ENCODE peak calls at places on chromosomes 6 and 20, in six cellular contexts. One of them, this sample, is unnamed.

GRCh38 chr6:64505312-64505711 is 869.7 kb downstream of the PHF3 start:
- DNase-seq in left ventricle myocardium inferior: no peak
- DNase-seq in Peyer's patch: no peak
- DNase-seq in foreskin fibroblast: no peak
- DNase-seq in AG04450: no peak
- DNase-seq in tibial artery: no peak
- DNase-seq in this sample: no peak

GRCh38 chr6:5930143-5930770 is 76.5 kb downstream of the NRN1 start:
- DNase-seq in tibial artery: no peak
- DNase-seq in left ventricle myocardium inferior: no peak
- DNase-seq in foreskin fibroblast: no peak
- DNase-seq in Peyer's patch: no peak
- DNase-seq in AG04450: no peak
- DNase-seq in this sample: no peak

GRCh38 chr20:57468523-57469417 is 56.2 kb downstream of the CTCFL start:
- DNase-seq in foreskin fibroblast: no peak
- DNase-seq in tibial artery: no peak
- DNase-seq in Peyer's patch: no peak
- DNase-seq in AG04450: no peak
- DNase-seq in left ventricle myocardium inferior: no peak
- DNase-seq in this sample: peak

GRCh38 chr6:147561742-147562141 is 53.3 kb downstream of the SAMD5 start:
- DNase-seq in foreskin fibroblast: peak
- DNase-seq in Peyer's patch: no peak
- DNase-seq in left ventricle myocardium inferior: no peak
- DNase-seq in AG04450: no peak
- DNase-seq in tibial artery: no peak
- DNase-seq in this sample: no peak

GRCh38 chr6:144262470-144263369 is 22.4 kb upstream of the UTRN start:
- DNase-seq in tibial artery: no peak
- DNase-seq in left ventricle myocardium inferior: no peak
- DNase-seq in AG04450: no peak
- DNase-seq in Peyer's patch: no peak
- DNase-seq in foreskin fibroblast: peak
- DNase-seq in this sample: no peak

GRCh38 chr6:56144538-56145324 is 102.6 kb downstream of the COL21A1 start:
- DNase-seq in foreskin fibroblast: peak
- DNase-seq in AG04450: no peak
- DNase-seq in Peyer's patch: no peak
- DNase-seq in left ventricle myocardium inferior: no peak
- DNase-seq in tibial artery: no peak
- DNase-seq in this sample: no peak

GRCh38 chr20:7841967-7842301 is 98.3 kb downstream of the HAO1 start:
- DNase-seq in tibial artery: no peak
- DNase-seq in foreskin fibroblast: peak
- DNase-seq in Peyer's patch: no peak
- DNase-seq in AG04450: peak
- DNase-seq in left ventricle myocardium inferior: peak
- DNase-seq in this sample: peak

GRCh38 chr20:56760610-56761009 is 131.5 kb downstream of the TFAP2C start:
- DNase-seq in foreskin fibroblast: no peak
- DNase-seq in tibial artery: no peak
- DNase-seq in AG04450: no peak
- DNase-seq in left ventricle myocardium inferior: no peak
- DNase-seq in Peyer's patch: no peak
- DNase-seq in this sample: no peak

GRCh38 chr6:137494281-137494966 is at the start of gene OLIG3:
- DNase-seq in tibial artery: no peak
- DNase-seq in foreskin fibroblast: no peak
- DNase-seq in AG04450: no peak
- DNase-seq in Peyer's patch: no peak
- DNase-seq in left ventricle myocardium inferior: no peak
- DNase-seq in this sample: no peak

GRCh38 chr20:33675127-33675954 is 1.1 kb upstream of the NECAB3 start:
- DNase-seq in Peyer's patch: no peak
- DNase-seq in foreskin fibroblast: no peak
- DNase-seq in tibial artery: peak
- DNase-seq in AG04450: no peak
- DNase-seq in left ventricle myocardium inferior: no peak
- DNase-seq in this sample: no peak

GRCh38 chr20:59830107-59831023 is 103.1 kb downstream of the SYCP2 start:
- DNase-seq in left ventricle myocardium inferior: peak
- DNase-seq in foreskin fibroblast: no peak
- DNase-seq in AG04450: no peak
- DNase-seq in Peyer's patch: no peak
- DNase-seq in tibial artery: no peak
- DNase-seq in this sample: no peak

GRCh38 chr20:13342469-13343242 is 121.6 kb downstream of the ISM1 start:
- DNase-seq in left ventricle myocardium inferior: no peak
- DNase-seq in foreskin fibroblast: peak
- DNase-seq in tibial artery: no peak
- DNase-seq in Peyer's patch: no peak
- DNase-seq in AG04450: no peak
- DNase-seq in this sample: no peak

GRCh38 chr6:71197267-71197666 is 91.3 kb upstream of the OGFRL1 start:
- DNase-seq in Peyer's patch: no peak
- DNase-seq in AG04450: no peak
- DNase-seq in tibial artery: no peak
- DNase-seq in foreskin fibroblast: peak
- DNase-seq in left ventricle myocardium inferior: no peak
- DNase-seq in this sample: no peak

GRCh38 chr6:1735239-1735803 is 125.6 kb downstream of the FOXC1 start:
- DNase-seq in Peyer's patch: no peak
- DNase-seq in AG04450: no peak
- DNase-seq in foreskin fibroblast: no peak
- DNase-seq in left ventricle myocardium inferior: no peak
- DNase-seq in tibial artery: no peak
- DNase-seq in this sample: no peak

GRCh38 chr6:53280207-53280606 is 68.5 kb downstream of the ELOVL5 start:
- DNase-seq in Peyer's patch: no peak
- DNase-seq in AG04450: no peak
- DNase-seq in left ventricle myocardium inferior: no peak
- DNase-seq in tibial artery: no peak
- DNase-seq in foreskin fibroblast: no peak
- DNase-seq in this sample: no peak

GRCh38 chr6:53506872-53507271 is 38.0 kb downstream of the GCLC start:
- DNase-seq in left ventricle myocardium inferior: no peak
- DNase-seq in tibial artery: no peak
- DNase-seq in Peyer's patch: no peak
- DNase-seq in AG04450: no peak
- DNase-seq in foreskin fibroblast: no peak
- DNase-seq in this sample: no peak

GRCh38 chr6:169864148-169865030 is 113.0 kb downstream of the ERMARD start:
- DNase-seq in foreskin fibroblast: no peak
- DNase-seq in tibial artery: no peak
- DNase-seq in AG04450: no peak
- DNase-seq in left ventricle myocardium inferior: no peak
- DNase-seq in Peyer's patch: no peak
- DNase-seq in this sample: no peak

GRCh38 chr20:32326507-32326851 is 31.7 kb upstream of the ASXL1 start:
- DNase-seq in foreskin fibroblast: no peak
- DNase-seq in AG04450: no peak
- DNase-seq in left ventricle myocardium inferior: no peak
- DNase-seq in tibial artery: no peak
- DNase-seq in Peyer's patch: no peak
- DNase-seq in this sample: no peak

GRCh38 chr6:170572704-170573466 is 11.6 kb downstream of the PDCD2 start:
- DNase-seq in left ventricle myocardium inferior: no peak
- DNase-seq in tibial artery: no peak
- DNase-seq in AG04450: no peak
- DNase-seq in Peyer's patch: no peak
- DNase-seq in foreskin fibroblast: no peak
- DNase-seq in this sample: no peak

GRCh38 chr6:135212935-135213334 is 31.8 kb downstream of the MYB start:
- DNase-seq in left ventricle myocardium inferior: no peak
- DNase-seq in tibial artery: no peak
- DNase-seq in foreskin fibroblast: peak
- DNase-seq in Peyer's patch: no peak
- DNase-seq in AG04450: no peak
- DNase-seq in this sample: no peak
- H3K4me3 ChIP-seq in left ventricle myocardium inferior: no peak
- H3K4me3 ChIP-seq in tibial artery: no peak
- H3K4me3 ChIP-seq in foreskin fibroblast: no peak
- H3K4me3 ChIP-seq in Peyer's patch: no peak
- H3K4me3 ChIP-seq in AG04450: no peak
- H3K4me3 ChIP-seq in this sample: no peak

GRCh38 chr6:111757342-111757741 is 115.9 kb downstream of the FYN start:
- DNase-seq in tibial artery: no peak
- DNase-seq in foreskin fibroblast: no peak
- DNase-seq in left ventricle myocardium inferior: no peak
- DNase-seq in Peyer's patch: no peak
- DNase-seq in AG04450: no peak
- DNase-seq in this sample: no peak
- H3K4me3 ChIP-seq in tibial artery: no peak
- H3K4me3 ChIP-seq in foreskin fibroblast: no peak
- H3K4me3 ChIP-seq in left ventricle myocardium inferior: no peak
- H3K4me3 ChIP-seq in Peyer's patch: peak
- H3K4me3 ChIP-seq in AG04450: no peak
- H3K4me3 ChIP-seq in this sample: no peak

GRCh38 chr20:23048283-23049200 is 930 bp downstream of the THBD start:
- DNase-seq in tibial artery: peak
- DNase-seq in foreskin fibroblast: peak
- DNase-seq in Peyer's patch: no peak
- DNase-seq in left ventricle myocardium inferior: peak
- DNase-seq in AG04450: no peak
- DNase-seq in this sample: peak

GRCh38 chr20:23052904-23053303 is 3.4 kb upstream of the THBD start:
- DNase-seq in Peyer's patch: no peak
- DNase-seq in tibial artery: no peak
- DNase-seq in AG04450: no peak
- DNase-seq in left ventricle myocardium inferior: no peak
- DNase-seq in foreskin fibroblast: no peak
- DNase-seq in this sample: no peak

GRCh38 chr20:23049933-23050838 is 714 bp upstream of the THBD start:
- DNase-seq in left ventricle myocardium inferior: peak
- DNase-seq in Peyer's patch: no peak
- DNase-seq in AG04450: no peak
- DNase-seq in foreskin fibroblast: peak
- DNase-seq in tibial artery: peak
- DNase-seq in this sample: peak

GRCh38 chr20:23049201-23049932 is at the start of gene THBD:
- DNase-seq in left ventricle myocardium inferior: peak
- DNase-seq in foreskin fibroblast: peak
- DNase-seq in Peyer's patch: no peak
- DNase-seq in AG04450: no peak
- DNase-seq in tibial artery: peak
- DNase-seq in this sample: peak

DNA sequence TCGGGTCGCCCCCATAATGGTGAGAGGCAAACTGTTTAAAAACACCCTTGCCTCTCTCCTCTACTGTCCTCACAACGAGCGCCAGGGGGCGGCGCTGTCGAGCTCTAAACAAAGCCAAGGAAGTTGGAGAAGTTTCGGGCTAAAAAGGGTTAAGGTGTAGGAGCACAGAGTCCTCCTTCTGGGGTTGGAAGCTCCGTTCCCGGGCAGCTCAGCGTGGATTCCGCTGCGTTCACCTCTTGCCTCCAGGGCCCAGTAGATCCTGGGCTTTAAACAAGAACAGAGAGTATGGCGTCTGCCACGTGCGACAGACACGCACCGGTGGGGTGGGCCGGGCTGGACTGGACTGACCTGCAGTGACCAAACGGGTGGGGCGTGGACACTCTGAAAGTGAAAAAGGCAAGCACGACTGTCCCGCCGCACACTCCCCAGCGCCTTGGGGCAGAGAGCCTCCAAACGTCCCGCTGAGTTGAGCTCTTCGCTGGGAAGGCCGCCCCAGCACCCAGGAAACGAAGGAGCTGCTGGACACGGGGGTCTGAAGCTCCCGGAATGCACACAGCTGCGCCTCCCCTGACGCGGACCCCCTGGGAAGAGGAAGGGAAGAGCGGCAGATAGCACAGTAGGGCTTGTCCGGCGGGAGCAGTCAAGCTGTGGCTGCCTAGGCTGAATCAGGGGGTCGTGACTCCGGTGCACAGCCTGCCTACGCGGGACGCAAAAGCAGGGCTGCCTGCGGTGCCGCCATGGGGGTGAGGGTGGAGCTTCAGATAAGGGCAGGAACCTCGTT is 1.6 kb upstream of the THBD start:
- DNase-seq in tibial artery: peak
- DNase-seq in foreskin fibroblast: peak
- DNase-seq in AG04450: peak
- DNase-seq in left ventricle myocardium inferior: peak
- DNase-seq in Peyer's patch: no peak
- DNase-seq in this sample: peak
- H3K4me3 ChIP-seq in tibial artery: peak
- H3K4me3 ChIP-seq in foreskin fibroblast: peak
- H3K4me3 ChIP-seq in AG04450: peak
- H3K4me3 ChIP-seq in left ventricle myocardium inferior: peak
- H3K4me3 ChIP-seq in Peyer's patch: peak
- H3K4me3 ChIP-seq in this sample: peak

GRCh38 chr20:11671015-11671511 is 246.6 kb upstream of the BTBD3 start:
- DNase-seq in left ventricle myocardium inferior: no peak
- DNase-seq in Peyer's patch: no peak
- DNase-seq in AG04450: no peak
- DNase-seq in foreskin fibroblast: no peak
- DNase-seq in tibial artery: no peak
- DNase-seq in this sample: no peak

GRCh38 chr20:11677445-11678235 is 240.1 kb upstream of the BTBD3 start:
- DNase-seq in tibial artery: no peak
- DNase-seq in foreskin fibroblast: no peak
- DNase-seq in left ventricle myocardium inferior: no peak
- DNase-seq in Peyer's patch: no peak
- DNase-seq in AG04450: no peak
- DNase-seq in this sample: no peak

GRCh38 chr20:11672959-11673358 is 244.7 kb upstream of the BTBD3 start:
- DNase-seq in left ventricle myocardium inferior: no peak
- DNase-seq in Peyer's patch: no peak
- DNase-seq in foreskin fibroblast: no peak
- DNase-seq in tibial artery: no peak
- DNase-seq in AG04450: no peak
- DNase-seq in this sample: no peak

GRCh38 chr20:11676618-11677289 is 240.9 kb upstream of the BTBD3 start:
- DNase-seq in foreskin fibroblast: peak
- DNase-seq in left ventricle myocardium inferior: no peak
- DNase-seq in tibial artery: no peak
- DNase-seq in Peyer's patch: no peak
- DNase-seq in AG04450: peak
- DNase-seq in this sample: peak

DNA sequence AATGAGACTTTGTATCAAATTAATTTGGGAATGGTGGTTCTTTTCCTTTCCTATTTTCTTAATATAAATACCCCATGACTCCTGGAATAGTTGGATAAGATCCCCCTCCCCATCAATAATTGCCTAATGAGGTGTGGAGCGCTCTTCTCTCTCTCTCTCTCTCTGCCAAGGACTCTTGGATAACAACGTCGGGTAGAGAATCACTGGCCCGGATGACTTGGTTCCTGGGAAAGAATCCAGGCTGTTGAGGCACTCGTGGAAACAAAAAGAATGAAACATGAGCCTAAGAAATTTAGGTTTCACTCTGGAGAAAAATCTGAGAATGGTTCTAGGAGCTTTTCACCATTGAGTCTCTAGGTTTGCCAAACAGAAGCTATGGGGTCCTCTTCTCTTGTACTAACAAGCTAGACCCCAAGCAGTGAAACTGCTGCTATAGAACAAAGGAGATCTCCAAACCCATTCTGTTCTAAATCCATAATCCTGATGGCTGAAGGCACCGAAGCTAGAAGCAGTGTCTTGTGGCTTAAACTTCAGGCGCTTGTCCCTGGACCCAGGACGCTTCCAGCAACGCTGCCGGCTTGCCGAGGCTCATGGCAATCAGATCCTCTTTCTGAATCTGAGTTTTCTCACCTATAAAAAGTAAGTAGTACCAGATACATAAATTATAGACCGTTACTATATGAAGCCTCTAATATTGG is 241.6 kb upstream of the BTBD3 start:
- DNase-seq in AG04450: no peak
- DNase-seq in tibial artery: no peak
- DNase-seq in foreskin fibroblast: no peak
- DNase-seq in left ventricle myocardium inferior: no peak
- DNase-seq in Peyer's patch: no peak
- DNase-seq in this sample: no peak
- H3K4me3 ChIP-seq in AG04450: no peak
- H3K4me3 ChIP-seq in tibial artery: no peak
- H3K4me3 ChIP-seq in foreskin fibroblast: no peak
- H3K4me3 ChIP-seq in left ventricle myocardium inferior: no peak
- H3K4me3 ChIP-seq in Peyer's patch: no peak
- H3K4me3 ChIP-seq in this sample: no peak

This sample was measured in psoas muscle.